ENCODE peak calls at places on chromosomes 13 and 19, in nine cellular contexts. S, I, A, U, Y, V, F, R and O are unnamed samples.

GRCh38 chr19:2253106-2254051 is 2.8 kb downstream of the JSRP1 start:
- DNase-seq in A (no peak), R (no peak), F (no peak), S (no peak), V (no peak), U (no peak), I (no peak), Y (no peak), O (no peak)

GRCh38 chr19:55528030-55528801 is 8.7 kb downstream of the SBK2 start:
- DNase-seq in A (no peak), V (peak; percentile 37), I (no peak), U (no peak), R (peak; percentile 84), F (no peak), Y (no peak), S (no peak), O (no peak)

GRCh38 chr13:112204376-112204775 is 137.4 kb downstream of the SOX1 start:
- DNase-seq in A (no peak), R (no peak), F (no peak), Y (no peak), S (no peak), I (no peak), V (no peak), U (no peak), O (no peak)

GRCh38 chr13:39836038-39836437 is 180.6 kb downstream of the COG6 start:
- DNase-seq in A (no peak), S (no peak), U (no peak), Y (no peak), I (no peak), V (no peak), R (no peak), F (no peak), O (no peak)

GRCh38 chr13:24925318-24926231 is 161.6 kb downstream of the RNF17 start:
- DNase-seq in U (no peak), F (no peak), A (no peak), R (no peak), V (no peak), I (no peak), Y (no peak), S (no peak), O (no peak)

GRCh38 chr13:27481766-27482165 is 31.4 kb upstream of the MTIF3 start:
- DNase-seq in U (no peak), I (peak; percentile 3), F (peak; percentile 65), V (no peak), S (peak; percentile 9), Y (peak; percentile 58), R (no peak), A (peak; percentile 13), O (peak; percentile 54)

GRCh38 chr13:100100115-100100879 is 11.4 kb downstream of the PCCA start:
- DNase-seq in Y (peak; percentile 77), S (no peak), V (peak; percentile 57), R (no peak), I (no peak), U (no peak), F (no peak), A (no peak), O (peak; percentile 53)

GRCh38 chr19:41426952-41427646 is at the start of gene B3GNT8:
- DNase-seq in A (peak; percentile 90), Y (peak; percentile 65), I (no peak), U (peak; percentile 55), S (no peak), V (peak; percentile 69), F (peak; percentile 90), R (no peak), O (peak; percentile 86)

GRCh38 chr13:69108486-69108885 is 999.1 kb upstream of the ATXN8OS start:
- DNase-seq in I (no peak), U (no peak), R (no peak), Y (no peak), A (no peak), F (no peak), V (no peak), S (no peak), O (no peak)

GRCh38 chr19:51372649-51373504 is at the start of gene NKG7:
- DNase-seq in S (peak; percentile 68), R (no peak), V (no peak), F (no peak), I (no peak), Y (no peak), U (no peak), A (no peak), O (no peak)

GRCh38 chr19:30669329-30670010 is 297.3 kb downstream of the ZNF536 start:
- DNase-seq in A (peak; percentile 65), F (peak; percentile 90), I (peak; percentile 11), U (peak; percentile 45), R (no peak), S (peak; percentile 8), Y (peak; percentile 43), V (peak; percentile 44), O (peak; percentile 63)

GRCh38 chr19:5988520-5989387 is 10.8 kb upstream of the RANBP3 start:
- DNase-seq in U (no peak), S (no peak), I (no peak), V (no peak), F (no peak), R (no peak), Y (no peak), A (no peak), O (no peak)

GRCh38 chr19:50762554-50762953 is 7.7 kb upstream of the GPR32 start:
- DNase-seq in F (no peak), U (no peak), S (no peak), A (no peak), Y (no peak), R (no peak), V (no peak), I (no peak), O (no peak)

GRCh38 chr19:13850910-13851753 is 25.8 kb upstream of the NANOS3 start:
- DNase-seq in V (peak; percentile 95), I (peak; percentile 44), A (no peak), Y (peak; percentile 86), R (no peak), S (no peak), U (no peak), F (peak; percentile 91), O (peak; percentile 83)

GRCh38 chr13:52862358-52863206 is 14.1 kb upstream of the PCDH8 start:
- DNase-seq in V (no peak), I (no peak), F (no peak), Y (no peak), A (no peak), S (no peak), U (no peak), R (no peak), O (peak; percentile 62)

GRCh38 chr13:71219671-71220070 is 647.3 kb downstream of the DACH1 start:
- DNase-seq in R (no peak), U (no peak), Y (no peak), I (no peak), F (no peak), V (no peak), A (no peak), S (no peak), O (no peak)

GRCh38 chr19:16888629-16889371 is at the start of gene F2RL3:
- DNase-seq in U (no peak), R (no peak), I (no peak), F (peak; percentile 63), S (no peak), Y (peak; percentile 21), V (peak; percentile 64), A (no peak), O (peak; percentile 38)

GRCh38 chr19:7980635-7981121 is 24.8 kb downstream of the ELAVL1 start:
- DNase-seq in F (no peak), U (no peak), R (no peak), S (no peak), I (no peak), A (no peak), V (no peak), Y (no peak), O (no peak)

GRCh38 chr19:52646571-52647222 is 8.5 kb upstream of the ZNF83 start:
- DNase-seq in I (no peak), V (no peak), R (no peak), S (no peak), U (no peak), Y (no peak), A (no peak), F (no peak), O (no peak)

GRCh38 chr13:75405976-75406703 is 75.8 kb downstream of the TBC1D4 start:
- DNase-seq in Y (no peak), S (no peak), V (peak; percentile 68), F (no peak), I (no peak), R (no peak), A (no peak), U (no peak), O (no peak)